ENCODE peak calls at places on chromosome 3, in five cellular contexts. N is mammary epithelial cell, O is NCI-H2029, S is right atrium auricular region, F is tibial nerve. D is an unnamed sample.

GRCh38 chr3:138479355-138479964 is 45.0 kb downstream of the ESYT3 start:
- DNase-seq in N (peak; percentile 15), O (peak; percentile 16), S (no peak), F (no peak), D (peak; percentile 62)

GRCh38 chr3:48086736-48087470 is 70.7 kb upstream of the MAP4 start:
- DNase-seq in N (peak; percentile 49), O (no peak), S (no peak), F (no peak), D (peak; percentile 28)

GRCh38 chr3:61903074-61903473 is 341.7 kb downstream of the PTPRG start:
- DNase-seq in N (no peak), O (no peak), S (no peak), F (no peak), D (no peak)

GRCh38 chr3:111895079-111895478 is 36.0 kb downstream of the PHLDB2 start:
- DNase-seq in N (no peak), O (peak; percentile 55), S (no peak), F (no peak), D (peak; percentile 63)

GRCh38 chr3:133881987-133882825 is 13.5 kb downstream of the RAB6B start:
- DNase-seq in N (no peak), O (no peak), S (peak; percentile 50), F (no peak), D (no peak)

GRCh38 chr3:170277833-170278586 is 55.8 kb downstream of the PRKCI start:
- DNase-seq in N (no peak), O (no peak), S (no peak), F (no peak), D (no peak)

GRCh38 chr3:115280531-115280930 is 133.4 kb upstream of the ZBTB20 start:
- DNase-seq in N (no peak), O (no peak), S (no peak), F (no peak), D (no peak)

GRCh38 chr3:68088216-68088615 is 433.8 kb upstream of the SUCLG2 start:
- DNase-seq in N (no peak), O (no peak), S (no peak), F (no peak), D (no peak)

GRCh38 chr3:165624761-165625160 is 212.5 kb downstream of the BCHE start:
- DNase-seq in N (no peak), O (no peak), S (no peak), F (no peak), D (peak; percentile 36)

GRCh38 chr3:108014943-108015342 is 75.9 kb downstream of the CD47 start:
- DNase-seq in N (no peak), O (no peak), S (no peak), F (no peak), D (no peak)

GRCh38 chr3:132843851-132844565 is 121.8 kb upstream of the NPHP3 start:
- DNase-seq in N (no peak), O (no peak), S (no peak), F (no peak), D (no peak)

GRCh38 chr3:24299801-24300626 is 194.6 kb downstream of the THRB start:
- DNase-seq in N (peak; percentile 88), O (no peak), S (no peak), F (no peak), D (peak; percentile 86)

GRCh38 chr3:126348308-126348920 is 8.8 kb downstream of the KLF15 start:
- DNase-seq in N (no peak), O (no peak), S (peak; percentile 46), F (no peak), D (no peak)

GRCh38 chr3:23567917-23568316 is 237.8 kb upstream of the UBE2E1 start:
- DNase-seq in N (peak; percentile 98), O (no peak), S (no peak), F (no peak), D (peak; percentile 73)

GRCh38 chr3:13217736-13218540 is 144.7 kb upstream of the IQSEC1 start:
- DNase-seq in N (peak; percentile 87), O (no peak), S (no peak), F (no peak), D (peak; percentile 68)

GRCh38 chr3:114872056-114872455 is 275.0 kb downstream of the ZBTB20 start:
- DNase-seq in N (no peak), O (no peak), S (no peak), F (no peak), D (no peak)

GRCh38 chr3:132568427-132568826 is 28.6 kb upstream of the ACKR4 start:
- DNase-seq in N (no peak), O (no peak), S (no peak), F (no peak), D (no peak)

GRCh38 chr3:69178838-69179739 is 56.7 kb upstream of the LMOD3 start:
- DNase-seq in N (peak; percentile 87), O (no peak), S (no peak), F (no peak), D (peak; percentile 42)

GRCh38 chr3:134317106-134317947 is 56.9 kb downstream of the AMOTL2 start:
- DNase-seq in N (peak; percentile 82), O (no peak), S (peak; percentile 52), F (no peak), D (peak; percentile 78)

GRCh38 chr3:141386080-141386594 is 17.8 kb downstream of the ZBTB38 start:
- DNase-seq in N (no peak), O (no peak), S (no peak), F (no peak), D (no peak)

GRCh38 chr3:190825389-190826016 is 37.0 kb downstream of the GMNC start:
- DNase-seq in N (no peak), O (no peak), S (no peak), F (no peak), D (peak; percentile 80)

GRCh38 chr3:27141668-27142067 is 227.5 kb downstream of the NEK10 start:
- DNase-seq in N (no peak), O (no peak), S (no peak), F (no peak), D (peak; percentile 8)